ENCODE peak calls at places on chromosomes 16 and 17, in five cellular contexts. G is HS-5, L is left kidney, B is T-helper 1 cell, V is hippocampal formation. Q is an unnamed sample.

GRCh38 chr17:65739026-65739425 is 177.6 kb upstream of the AXIN2 start:
- DNase-seq in G (no peak), L (no peak), B (no peak), V (no peak), Q (no peak)

GRCh38 chr17:16479264-16479663 is 12.7 kb downstream of the LRRC75A start:
- DNase-seq in G (no peak), L (peak), B (no peak), V (no peak), Q (no peak)

GRCh38 chr17:79573196-79573929 is 37.5 kb downstream of the RBFOX3 start:
- DNase-seq in G (no peak), L (no peak), B (no peak), V (no peak), Q (no peak)

GRCh38 chr17:31758646-31759045 is 100.4 kb downstream of the COPRS start:
- DNase-seq in G (peak), L (no peak), B (no peak), V (no peak), Q (no peak)

GRCh38 chr17:49260922-49261291 is 30.3 kb upstream of the PHOSPHO1 start:
- DNase-seq in G (no peak), L (no peak), B (no peak), V (no peak), Q (no peak)

GRCh38 chr16:58393138-58393504 is 850 bp downstream of the GINS3 start:
- DNase-seq in G (no peak), L (no peak), B (no peak), V (no peak), Q (no peak)

GRCh38 chr16:12757546-12757945 is 46.1 kb downstream of the CPPED1 start:
- DNase-seq in G (no peak), L (no peak), B (no peak), V (no peak), Q (no peak)

GRCh38 chr16:31088459-31089183 is at the start of gene PRSS53:
- DNase-seq in G (no peak), L (no peak), B (no peak), V (no peak), Q (no peak)

GRCh38 chr16:69711115-69711740 is 15.1 kb downstream of the NQO1 start:
- DNase-seq in G (no peak), L (no peak), B (no peak), V (no peak), Q (peak)

GRCh38 chr16:85955566-85955965 is 56.6 kb downstream of the IRF8 start:
- DNase-seq in G (no peak), L (no peak), B (no peak), V (no peak), Q (no peak)

GRCh38 chr16:68275611-68276191 is 11.4 kb downstream of the SLC7A6 start:
- DNase-seq in G (no peak), L (no peak), B (no peak), V (no peak), Q (no peak)

GRCh38 chr17:75959046-75959838 is 18.4 kb upstream of the FBF1 start:
- DNase-seq in G (no peak), L (no peak), B (no peak), V (no peak), Q (no peak)

GRCh38 chr17:66795486-66795885 is 39.4 kb upstream of the CACNG5 start:
- DNase-seq in G (no peak), L (no peak), B (no peak), V (no peak), Q (no peak)

GRCh38 chr17:54944796-54945195 is 23.7 kb downstream of the COX11 start:
- DNase-seq in G (no peak), L (no peak), B (no peak), V (no peak), Q (no peak)

GRCh38 chr17:16374129-16374528 is 6.8 kb upstream of the UBB start:
- DNase-seq in G (no peak), L (no peak), B (no peak), V (no peak), Q (peak)

GRCh38 chr16:68658258-68658973 is 13.3 kb downstream of the CDH3 start:
- DNase-seq in G (peak), L (peak), B (no peak), V (no peak), Q (peak)

GRCh38 chr16:86391987-86392386 is 118.3 kb upstream of the FOXF1 start:
- DNase-seq in G (no peak), L (no peak), B (no peak), V (no peak), Q (no peak)

GRCh38 chr16:9465150-9465549 is 373.7 kb downstream of the HAPSTR1 start:
- DNase-seq in G (no peak), L (no peak), B (no peak), V (no peak), Q (peak)

GRCh38 chr16:28063611-28064061 is at the start of gene GSG1L:
- DNase-seq in G (no peak), L (peak), B (no peak), V (no peak), Q (no peak)

GRCh38 chr17:17809527-17810373 is 27.0 kb downstream of the SREBF1 start:
- DNase-seq in G (no peak), L (peak), B (no peak), V (no peak), Q (no peak)